ENCODE peak calls at places on chromosomes 12 and 14, in seven cellular contexts. Q, J, T, N, W, K and G are unnamed samples.

GRCh38 chr12:4323400-4323799 is 2.4 kb downstream of the TIGAR start:
- DNase-seq in J (no peak), N (no peak), K (no peak), Q (no peak), W (no peak), T (no peak), G (no peak)

GRCh38 chr14:44418856-44419255 is 88.2 kb downstream of the FSCB start:
- DNase-seq in J (peak; percentile 0), N (no peak), K (no peak), T (no peak), Q (no peak), W (no peak), G (no peak)

GRCh38 chr14:72810201-72810600 is 83.7 kb downstream of the DPF3 start:
- DNase-seq in T (no peak), Q (no peak), W (no peak), J (no peak), N (no peak), K (no peak), G (no peak)

GRCh38 chr12:127640181-127640886 is 626.6 kb upstream of the TMEM132C start:
- DNase-seq in K (no peak), Q (no peak), N (no peak), J (no peak), W (no peak), T (no peak), G (no peak)

GRCh38 chr14:66003082-66003740 is 483.0 kb upstream of the CCDC196 start:
- DNase-seq in J (no peak), K (no peak), W (no peak), T (no peak), Q (no peak), N (no peak), G (no peak)

GRCh38 chr12:124665516-124665915 is 98.1 kb upstream of the NCOR2 start:
- DNase-seq in W (no peak), J (no peak), Q (no peak), T (no peak), N (no peak), K (no peak), G (no peak)

GRCh38 chr12:106866426-106867080 is 89.2 kb upstream of the TMEM263 start:
- DNase-seq in K (no peak), Q (no peak), W (no peak), J (no peak), N (no peak), T (no peak), G (no peak)

GRCh38 chr14:30426463-30426862 is 132.5 kb upstream of the G2E3 start:
- DNase-seq in Q (no peak), N (no peak), J (no peak), K (no peak), W (no peak), T (no peak), G (no peak)

GRCh38 chr12:67827820-67828383 is 161.3 kb upstream of the IFNG-AS1 start:
- DNase-seq in Q (peak; percentile 62), N (no peak), J (no peak), T (peak; percentile 14), W (no peak), K (no peak), G (peak; percentile 61)

GRCh38 chr12:47152095-47152494 is 72.3 kb upstream of the AMIGO2 start:
- DNase-seq in Q (no peak), T (no peak), K (no peak), J (no peak), W (no peak), N (no peak), G (no peak)

GRCh38 chr12:47144769-47145168 is 65.0 kb upstream of the AMIGO2 start:
- DNase-seq in K (no peak), T (no peak), Q (no peak), N (no peak), W (no peak), J (no peak), G (no peak)

GRCh38 chr12:47145188-47145587 is 65.4 kb upstream of the AMIGO2 start:
- DNase-seq in W (no peak), N (no peak), T (no peak), J (no peak), K (no peak), Q (no peak), G (no peak)

DNA sequence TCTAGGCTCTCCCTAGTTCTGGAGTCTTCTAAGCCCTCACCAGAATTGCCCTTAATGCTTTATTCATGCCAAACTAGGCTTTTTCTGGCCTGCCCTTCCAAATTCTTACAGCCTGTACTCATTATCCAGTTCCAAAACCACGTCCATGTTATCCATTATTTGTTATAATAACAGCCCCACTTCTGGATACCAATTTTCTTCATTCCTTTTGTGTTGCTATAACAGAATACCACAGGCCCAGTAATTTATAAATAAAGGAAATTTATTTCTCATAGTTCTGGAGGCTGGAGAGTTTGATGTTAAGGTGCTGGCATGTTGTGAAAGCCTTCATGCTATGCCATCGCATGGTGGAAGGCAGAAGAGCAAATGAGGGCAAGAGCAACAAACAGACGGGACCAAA is 68.0 kb upstream of the AMIGO2 start:
- DNase-seq in T (no peak), W (no peak), J (no peak), N (no peak), K (no peak), Q (no peak), G (no peak)
- TF ChIP-seq SIN3A in T (no peak), W (no peak), J (no peak), N (no peak), K (no peak), Q (no peak), G (no peak)

GRCh38 chr14:51283402-51283825 is 43.4 kb downstream of the TMX1 start:
- DNase-seq in T (peak; percentile 68), N (no peak), K (no peak), W (peak; percentile 40), Q (peak; percentile 36), J (peak; percentile 74), G (peak; percentile 74)
- TF ChIP-seq SIN3A in T (no peak), N (no peak), K (no peak), W (no peak), Q (no peak), J (no peak), G (no peak)

GRCh38 chr14:100634026-100634425 is 46.8 kb upstream of the BEGAIN start:
- DNase-seq in W (no peak), K (no peak), Q (no peak), N (no peak), T (no peak), J (no peak), G (no peak)

GRCh38 chr14:100633406-100633805 is 46.2 kb upstream of the BEGAIN start:
- DNase-seq in T (no peak), K (no peak), N (no peak), Q (no peak), J (no peak), W (no peak), G (no peak)

GRCh38 chr14:100628225-100628624 is 41.0 kb upstream of the BEGAIN start:
- DNase-seq in Q (no peak), W (no peak), T (no peak), K (no peak), N (no peak), J (no peak), G (no peak)

GRCh38 chr14:100629098-100629497 is 41.9 kb upstream of the BEGAIN start:
- DNase-seq in K (no peak), Q (no peak), W (no peak), T (no peak), J (no peak), N (no peak), G (no peak)

GRCh38 chr14:100629696-100630095 is 42.5 kb upstream of the BEGAIN start:
- DNase-seq in T (no peak), K (no peak), W (no peak), N (no peak), Q (no peak), J (no peak), G (no peak)
- TF ChIP-seq SIN3A in T (no peak), K (no peak), W (no peak), N (no peak), Q (no peak), J (no peak), G (no peak)

DNA sequence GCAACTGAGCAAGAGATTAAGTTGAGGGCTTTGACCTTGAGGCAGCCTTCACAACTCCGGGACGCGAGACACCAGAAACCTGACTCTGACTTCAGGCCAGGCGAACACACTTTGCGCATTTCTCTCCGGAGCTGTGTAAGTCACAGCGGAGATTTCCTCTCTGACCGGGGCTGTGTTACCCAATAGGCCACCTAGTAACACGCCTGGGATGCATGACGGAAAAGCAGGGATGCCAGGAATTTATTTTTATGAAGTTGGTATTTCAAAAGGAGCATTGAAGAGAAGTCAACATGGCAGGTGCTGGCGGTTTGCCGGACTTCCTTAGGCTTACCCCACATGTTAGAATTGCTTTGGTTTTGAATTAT is 23.8 kb downstream of the FZD10 start:
- DNase-seq in K (no peak), T (no peak), Q (no peak), J (no peak), N (no peak), W (no peak), G (no peak)
- TF ChIP-seq SIN3A in K (no peak), T (no peak), Q (no peak), J (no peak), N (no peak), W (no peak), G (no peak)

GRCh38 chr12:52581481-52581880 is 7.8 kb upstream of the KRT74 start:
- DNase-seq in J (no peak), W (no peak), T (no peak), Q (no peak), K (no peak), N (no peak), G (no peak)

GRCh38 chr12:52580496-52580895 is 6.9 kb upstream of the KRT74 start:
- DNase-seq in K (no peak), W (no peak), J (no peak), Q (no peak), T (no peak), N (no peak), G (no peak)

GRCh38 chr12:52577316-52577715 is 3.7 kb upstream of the KRT74 start:
- DNase-seq in N (no peak), K (no peak), T (no peak), W (no peak), J (no peak), Q (no peak), G (no peak)

GRCh38 chr12:52581066-52581465 is 7.4 kb upstream of the KRT74 start:
- DNase-seq in J (no peak), T (no peak), K (no peak), N (no peak), Q (no peak), W (no peak), G (no peak)

GRCh38 chr12:52579468-52580450 is 6.1 kb upstream of the KRT74 start:
- DNase-seq in J (no peak), T (no peak), K (no peak), W (no peak), N (no peak), Q (no peak), G (no peak)
- TF ChIP-seq SIN3A in J (no peak), T (no peak), K (no peak), W (no peak), N (no peak), Q (no peak), G (no peak)